ENCODE peak calls at places on chromosomes 4 and X, in eight cellular contexts. P is right lobe of liver, I is breast epithelium, O is ovary, R is stomach, M is IMR-90, L is sigmoid colon, Y is gastrocnemius medialis. Q is an unnamed sample.

GRCh38 chrX:128816919-128817318 is 706.4 kb downstream of the SMARCA1 start:
- DNase-seq in P (no peak), I (no peak), O (no peak), R (no peak), M (no peak), L (no peak), Y (no peak), Q (no peak)

GRCh38 chrX:149286940-149287349 is 218.2 kb downstream of the IDS start:
- DNase-seq in P (peak; percentile 41), I (no peak), O (no peak), R (peak; percentile 44), M (peak; percentile 31), L (no peak), Y (no peak), Q (no peak)

GRCh38 chr4:117676153-117676552 is 358.1 kb upstream of the NDST3 start:
- DNase-seq in P (no peak), I (no peak), O (no peak), R (no peak), M (no peak), L (no peak), Y (no peak), Q (no peak)

GRCh38 chr4:88467392-88467791 is 10.5 kb downstream of the HERC5 start:
- DNase-seq in P (no peak), I (no peak), O (no peak), R (no peak), M (no peak), L (no peak), Y (no peak), Q (no peak)

GRCh38 chr4:1451752-1452122 is 45.5 kb upstream of the NKX1-1 start:
- DNase-seq in P (no peak), I (no peak), O (no peak), R (peak; percentile 7), M (no peak), L (no peak), Y (no peak), Q (no peak)

GRCh38 chr4:106366026-106366425 is 2.6 kb downstream of the GIMD1 start:
- DNase-seq in P (no peak), I (no peak), O (no peak), R (no peak), M (peak; percentile 65), L (no peak), Y (no peak), Q (no peak)

GRCh38 chrX:8728932-8729331 is 3.0 kb downstream of the ANOS1 start:
- DNase-seq in P (peak; percentile 39), I (no peak), O (no peak), R (no peak), M (no peak), L (no peak), Y (no peak), Q (no peak)

GRCh38 chr4:168200685-168201084 is 108.3 kb downstream of the ANXA10 start:
- DNase-seq in P (no peak), I (no peak), O (no peak), R (no peak), M (peak; percentile 61), L (no peak), Y (no peak), Q (no peak)

GRCh38 chr4:121011138-121011537 is 61.2 kb downstream of the NDNF start:
- DNase-seq in P (no peak), I (no peak), O (no peak), R (no peak), M (no peak), L (no peak), Y (no peak), Q (no peak)

GRCh38 chrX:131607796-131608369 is 64.0 kb downstream of the OR13H1 start:
- DNase-seq in P (no peak), I (no peak), O (no peak), R (no peak), M (no peak), L (no peak), Y (no peak), Q (no peak)

GRCh38 chr4:20431422-20432014 is 179.8 kb downstream of the SLIT2 start:
- DNase-seq in P (no peak), I (no peak), O (no peak), R (no peak), M (no peak), L (no peak), Y (no peak), Q (peak; percentile 26)

GRCh38 chr4:66489783-66490452 is 819.6 kb upstream of the EPHA5 start:
- DNase-seq in P (no peak), I (no peak), O (no peak), R (no peak), M (peak; percentile 65), L (no peak), Y (no peak), Q (no peak)

GRCh38 chrX:101395789-101396188 is 5.0 kb downstream of the RPL36A start:
- DNase-seq in P (no peak), I (no peak), O (no peak), R (no peak), M (no peak), L (no peak), Y (no peak), Q (no peak)

GRCh38 chr4:86048426-86048825 is 311.4 kb downstream of the MAPK10 start:
- DNase-seq in P (no peak), I (no peak), O (no peak), R (no peak), M (peak; percentile 40), L (no peak), Y (no peak), Q (no peak)

GRCh38 chr4:182062936-182063335 is 180.3 kb upstream of the TENM3 start:
- DNase-seq in P (no peak), I (no peak), O (no peak), R (no peak), M (peak; percentile 91), L (no peak), Y (no peak), Q (no peak)

GRCh38 chr4:37890501-37891220 is at the start of gene TBC1D1:
- DNase-seq in P (peak; percentile 79), I (peak; percentile 41), O (peak; percentile 59), R (peak; percentile 75), M (no peak), L (peak; percentile 93), Y (peak; percentile 92), Q (peak; percentile 66)

GRCh38 chr4:83408958-83409357 is 46.7 kb downstream of the HELQ start:
- DNase-seq in P (no peak), I (no peak), O (no peak), R (no peak), M (no peak), L (no peak), Y (no peak), Q (no peak)

GRCh38 chr4:40984051-40984450 is 230.3 kb downstream of the APBB2 start:
- DNase-seq in P (peak; percentile 81), I (no peak), O (no peak), R (no peak), M (peak; percentile 21), L (peak; percentile 78), Y (peak; percentile 55), Q (no peak)

GRCh38 chr4:139454646-139455045 is 725 bp downstream of the RAB33B start:
- DNase-seq in P (no peak), I (no peak), O (no peak), R (no peak), M (no peak), L (no peak), Y (no peak), Q (no peak)

DNA sequence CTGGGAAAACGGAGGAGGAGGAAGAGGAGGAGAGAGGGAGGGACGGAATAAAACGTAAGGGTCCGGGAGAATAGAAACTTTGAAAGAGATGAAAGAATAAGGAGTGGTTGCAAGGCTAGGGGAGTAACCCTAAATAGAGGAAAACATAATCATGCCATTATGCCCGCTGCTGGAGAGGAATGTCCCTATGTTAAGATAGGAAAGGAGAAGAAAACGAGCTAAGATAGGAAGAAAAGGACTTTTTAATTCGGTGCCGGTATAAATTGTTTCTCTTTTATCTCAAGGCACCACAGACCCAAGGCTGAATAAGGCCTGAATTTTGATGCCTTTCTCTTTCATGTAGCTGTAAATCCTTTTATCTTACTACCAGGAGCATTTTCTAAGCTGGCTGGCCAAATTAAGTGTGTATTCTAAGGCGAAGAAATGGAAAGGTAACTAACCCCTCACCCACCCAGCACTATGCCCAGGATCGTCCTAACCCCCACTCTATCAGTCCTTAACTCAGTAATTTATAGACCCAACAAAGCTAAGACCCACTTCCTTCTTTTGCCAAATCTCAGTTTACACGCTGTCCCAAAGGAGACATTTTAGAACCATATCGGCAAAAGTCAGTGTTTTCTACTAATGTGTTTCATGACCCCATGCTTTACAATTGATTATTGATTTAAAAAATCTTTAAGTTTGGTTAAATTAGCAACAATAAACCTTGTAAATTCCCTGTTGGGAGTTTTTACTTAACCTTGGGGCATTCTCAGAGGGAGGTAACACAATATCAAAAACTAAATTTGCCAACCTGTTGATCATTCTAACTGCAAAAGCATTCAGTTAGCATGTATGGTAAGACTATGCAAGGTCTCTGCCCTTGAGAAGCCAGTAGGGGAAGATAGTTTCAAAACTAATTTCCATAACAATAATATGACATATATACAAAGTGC is 1.1 kb upstream of the CUL4B start:
- DNase-seq in P (no peak), I (no peak), O (no peak), R (no peak), M (no peak), L (no peak), Y (no peak), Q (no peak)
- TF ChIP-seq POLR2A in P (no peak), I (no peak), O (peak; percentile 22), R (no peak), M (peak; percentile 67), L (no peak), Y (peak; percentile 38), Q (no peak)

GRCh38 chr4:148058160-148058859 is 326.4 kb downstream of the ARHGAP10 start:
- DNase-seq in P (no peak), I (no peak), O (no peak), R (no peak), M (no peak), L (no peak), Y (no peak), Q (no peak)
- H3K4me1 ChIP-seq in P (no peaks in the 10 kb centered on the region), I (no peaks in the 10 kb centered on the region), O (peaks cover 1% of the 10 kb centered on the region), R (peaks cover 75% of the 10 kb centered on the region), M (no peaks in the 10 kb centered on the region), L (peaks cover 39% of the 10 kb centered on the region), Y (peaks cover 83% of the 10 kb centered on the region), Q (no peaks in the 10 kb centered on the region)

DNA sequence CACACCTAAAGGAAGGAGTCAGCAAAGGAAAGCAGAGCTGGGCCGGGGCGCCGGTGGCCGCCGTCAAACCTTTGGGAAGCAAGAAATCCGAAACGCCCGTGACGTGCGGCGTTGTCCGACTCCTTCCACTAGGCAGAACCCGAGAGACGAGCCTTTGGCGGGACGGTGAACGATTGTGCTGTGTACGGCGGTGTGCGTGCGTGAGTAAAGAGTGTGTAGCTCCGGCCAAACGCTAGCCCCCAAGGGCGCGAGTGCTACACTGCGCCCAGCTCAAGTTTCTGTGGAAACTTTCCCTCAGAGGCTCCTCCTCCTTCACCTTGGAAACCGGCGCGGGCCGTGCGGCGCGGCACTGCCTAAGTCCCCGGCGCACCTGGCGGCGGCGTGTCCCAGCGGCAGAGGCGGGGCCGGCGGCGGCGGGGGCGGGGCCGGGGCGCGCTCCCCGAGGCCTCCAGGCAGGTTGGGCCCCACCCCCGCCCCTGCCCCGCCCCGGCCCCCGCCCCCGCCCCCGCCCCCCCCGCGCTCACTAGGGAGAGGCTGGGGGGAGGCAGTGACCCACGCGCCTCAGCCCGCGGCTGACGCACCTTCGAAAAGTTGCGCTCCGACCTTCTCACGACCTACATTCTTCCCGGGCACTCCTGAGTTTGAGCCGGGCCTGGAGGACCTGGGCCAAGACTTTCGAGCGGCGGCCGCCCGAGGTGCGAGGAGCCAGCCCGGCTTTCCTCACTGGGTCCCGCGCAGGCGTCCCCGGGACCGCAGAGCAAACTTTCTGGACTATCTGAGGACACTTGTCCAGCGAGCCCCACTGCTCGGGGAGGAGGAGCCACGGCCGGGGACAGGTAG is at the start of gene FHIP1A:
- DNase-seq in P (peak; percentile 93), I (peak; percentile 92), O (peak; percentile 84), R (peak; percentile 95), M (peak; percentile 53), L (peak; percentile 82), Y (peak; percentile 95), Q (peak; percentile 78)
- TF ChIP-seq POLR2A in P (peak; percentile 59), I (peak; percentile 24), O (peak; percentile 46), R (no peak), M (no peak), L (peak; percentile 45), Y (peak; percentile 80), Q (peak; percentile 45)

GRCh38 chr4:81507530-81507929 is 35.8 kb upstream of the RASGEF1B start:
- DNase-seq in P (no peak), I (no peak), O (no peak), R (no peak), M (no peak), L (no peak), Y (no peak), Q (no peak)
- H3K4me1 ChIP-seq in P (no peaks in the 10 kb centered on the region), I (no peaks in the 10 kb centered on the region), O (no peaks in the 10 kb centered on the region), R (no peaks in the 10 kb centered on the region), M (no peaks in the 10 kb centered on the region), L (peaks cover 6% of the 10 kb centered on the region), Y (no peaks in the 10 kb centered on the region), Q (no peaks in the 10 kb centered on the region)